ENCODE peak calls at places on chromosomes 6 and 20, in seven cellular contexts. I is ELF-1, L is cerebellum, O is NCI-H1105, A is non-pigmented ciliary epithelial cell, U is substantia nigra, S is NCI-H1417. C is an unnamed sample.

GRCh38 chr20:57278457-57278856 is 12.0 kb upstream of the BMP7 start:
- DNase-seq in I (no peak), L (no peak), O (no peak), A (no peak), U (no peak), S (no peak), C (no peak)

GRCh38 chr6:106574729-106575458 is 54.4 kb downstream of the RTN4IP1 start:
- DNase-seq in I (peak; percentile 18), L (no peak), O (no peak), A (no peak), U (no peak), S (no peak), C (peak; percentile 42)

GRCh38 chr6:108621117-108621516 is 60.4 kb downstream of the FOXO3 start:
- DNase-seq in I (no peak), L (peak; percentile 28), O (no peak), A (peak; percentile 77), U (no peak), S (no peak), C (no peak)

GRCh38 chr6:170231496-170232185 is 59.2 kb downstream of the DLL1 start:
- DNase-seq in I (peak; percentile 33), L (no peak), O (no peak), A (no peak), U (no peak), S (no peak), C (no peak)

GRCh38 chr6:98633886-98634285 is 200.5 kb upstream of the POU3F2 start:
- DNase-seq in I (no peak), L (no peak), O (no peak), A (no peak), U (no peak), S (no peak), C (no peak)

GRCh38 chr6:156943816-156944215 is 166.6 kb downstream of the ARID1B start:
- DNase-seq in I (no peak), L (no peak), O (no peak), A (no peak), U (no peak), S (no peak), C (no peak)

GRCh38 chr6:104682722-104683643 is 176.7 kb downstream of the HACE1 start:
- DNase-seq in I (peak; percentile 85), L (no peak), O (peak; percentile 32), A (no peak), U (no peak), S (peak; percentile 48), C (peak; percentile 80)

GRCh38 chr6:128516514-128516898 is 3.9 kb downstream of the PTPRK start:
- DNase-seq in I (no peak), L (no peak), O (peak; percentile 25), A (no peak), U (no peak), S (no peak), C (peak; percentile 60)

GRCh38 chr6:226516-227073 is 65.7 kb upstream of the DUSP22 start:
- DNase-seq in I (no peak), L (no peak), O (no peak), A (no peak), U (no peak), S (no peak), C (no peak)

GRCh38 chr6:132675749-132676148 is 16.8 kb upstream of the TAAR1 start:
- DNase-seq in I (no peak), L (no peak), O (no peak), A (no peak), U (no peak), S (no peak), C (no peak)

GRCh38 chr6:40482532-40482931 is 104.6 kb downstream of the LRFN2 start:
- DNase-seq in I (peak; percentile 7), L (peak; percentile 6), O (peak; percentile 10), A (no peak), U (no peak), S (no peak), C (no peak)

GRCh38 chr6:72975346-72975745 is 249.9 kb downstream of the KHDC1L start:
- DNase-seq in I (no peak), L (no peak), O (no peak), A (no peak), U (no peak), S (peak; percentile 61), C (peak; percentile 50)

GRCh38 chr6:140300331-140300730 is 925.9 kb upstream of the CITED2 start:
- DNase-seq in I (no peak), L (no peak), O (no peak), A (no peak), U (no peak), S (no peak), C (no peak)

GRCh38 chr20:50873518-50873959 is 57.7 kb downstream of the ADNP start:
- DNase-seq in I (no peak), L (no peak), O (no peak), A (no peak), U (no peak), S (no peak), C (no peak)

GRCh38 chr20:50691585-50692552 is 527 bp upstream of the RIPOR3 start:
- DNase-seq in I (peak; percentile 56), L (no peak), O (no peak), A (no peak), U (no peak), S (no peak), C (peak; percentile 16)

GRCh38 chr20:47989957-47990356 is 204.7 kb upstream of the SULF2 start:
- DNase-seq in I (no peak), L (no peak), O (peak; percentile 37), A (no peak), U (no peak), S (peak; percentile 81), C (no peak)

GRCh38 chr6:84052204-84052882 is 18.8 kb downstream of the MRAP2 start:
- DNase-seq in I (peak; percentile 83), L (peak; percentile 78), O (peak; percentile 70), A (no peak), U (no peak), S (peak; percentile 74), C (peak; percentile 90)

GRCh38 chr6:127069659-127070279 is 48.7 kb upstream of the RSPO3 start:
- DNase-seq in I (peak; percentile 2), L (no peak), O (peak; percentile 6), A (peak; percentile 18), U (no peak), S (no peak), C (peak; percentile 67)

GRCh38 chr6:55443238-55444134 is 116.2 kb downstream of the GFRAL start:
- DNase-seq in I (peak; percentile 7), L (no peak), O (no peak), A (no peak), U (no peak), S (no peak), C (peak; percentile 60)

GRCh38 chr6:34993206-34993605 is 104.2 kb downstream of the ANKS1A start:
- DNase-seq in I (no peak), L (no peak), O (no peak), A (no peak), U (no peak), S (no peak), C (no peak)

GRCh38 chr20:25325073-25325472 is 65.6 kb downstream of the ABHD12 start:
- DNase-seq in I (no peak), L (no peak), O (no peak), A (no peak), U (no peak), S (no peak), C (no peak)

GRCh38 chr6:47206626-47207025 is 103.1 kb downstream of the TNFRSF21 start:
- DNase-seq in I (no peak), L (no peak), O (no peak), A (no peak), U (no peak), S (no peak), C (no peak)

GRCh38 chr20:31817461-31817860 is 1.7 kb upstream of the MYLK2 start:
- DNase-seq in I (no peak), L (no peak), O (no peak), A (no peak), U (no peak), S (no peak), C (no peak)

GRCh38 chr6:157614026-157614484 is 209.0 kb upstream of the SNX9 start:
- DNase-seq in I (no peak), L (no peak), O (no peak), A (no peak), U (no peak), S (no peak), C (no peak)

C was measured in DMS53.